ENCODE peak calls at places on chromosomes 16 and 17, in four cellular contexts. B is stomach, I is suprapubic skin, N is endothelial cell of umbilical vein. Z is an unnamed sample.
A peak's percentile ranks its signal among the peaks of the same experiment; 100 is the strongest.

GRCh38 chr16:4298761-4299522 is 16.9 kb upstream of the GLIS2 start:
- DNase-seq in B (peak; percentile 83), I (no peak), N (peak; percentile 65), Z (peak; percentile 86)

GRCh38 chr16:51549836-51550235 is 398.8 kb upstream of the SALL1 start:
- DNase-seq in B (no peak), I (no peak), N (no peak), Z (no peak)

GRCh38 chr17:79338589-79338988 is 264.0 kb downstream of the ENGASE start:
- DNase-seq in B (no peak), I (no peak), N (no peak), Z (no peak)

GRCh38 chr17:80984749-80985148 is 6.9 kb upstream of the CHMP6 start:
- DNase-seq in B (no peak), I (peak; percentile 80), N (no peak), Z (peak; percentile 63)

GRCh38 chr16:1876468-1876867 is 4.5 kb upstream of the MEIOB start:
- DNase-seq in B (no peak), I (no peak), N (no peak), Z (no peak)

GRCh38 chr16:15466886-15467781 is 32.7 kb downstream of the BMERB1 start:
- DNase-seq in B (no peak), I (no peak), N (no peak), Z (no peak)

GRCh38 chr17:37661372-37662014 is 18.2 kb upstream of the DDX52 start:
- DNase-seq in B (no peak), I (no peak), N (no peak), Z (no peak)

GRCh38 chr17:4953461-4953961 is 2.6 kb downstream of the ENO3 start:
- DNase-seq in B (no peak), I (no peak), N (peak; percentile 37), Z (no peak)

GRCh38 chr17:46143827-46144236 is 49.4 kb downstream of the KANSL1 start:
- DNase-seq in B (no peak), I (no peak), N (no peak), Z (no peak)

GRCh38 chr17:61505846-61506627 is 53.8 kb downstream of the TBX4 start:
- DNase-seq in B (no peak), I (no peak), N (no peak), Z (no peak)

GRCh38 chr16:72098936-72099335 is 5.3 kb downstream of the DHX38 start:
- DNase-seq in B (no peak), I (no peak), N (no peak), Z (peak; percentile 52)

GRCh38 chr16:57764341-57765159 is 29.0 kb downstream of the KATNB1 start:
- DNase-seq in B (no peak), I (no peak), N (peak; percentile 71), Z (peak; percentile 43)

GRCh38 chr17:51107666-51108227 is 12.9 kb downstream of the SPAG9 start:
- DNase-seq in B (peak; percentile 3), I (no peak), N (no peak), Z (no peak)

GRCh38 chr16:23353440-23353839 is 51.3 kb downstream of the SCNN1B start:
- DNase-seq in B (no peak), I (no peak), N (no peak), Z (no peak)

GRCh38 chr17:17545031-17545820 is 46.3 kb downstream of the PEMT start:
- DNase-seq in B (no peak), I (no peak), N (no peak), Z (peak; percentile 45)

GRCh38 chr17:65797809-65798208 is 236.4 kb upstream of the AXIN2 start:
- DNase-seq in B (no peak), I (no peak), N (peak; percentile 5), Z (no peak)

DNA sequence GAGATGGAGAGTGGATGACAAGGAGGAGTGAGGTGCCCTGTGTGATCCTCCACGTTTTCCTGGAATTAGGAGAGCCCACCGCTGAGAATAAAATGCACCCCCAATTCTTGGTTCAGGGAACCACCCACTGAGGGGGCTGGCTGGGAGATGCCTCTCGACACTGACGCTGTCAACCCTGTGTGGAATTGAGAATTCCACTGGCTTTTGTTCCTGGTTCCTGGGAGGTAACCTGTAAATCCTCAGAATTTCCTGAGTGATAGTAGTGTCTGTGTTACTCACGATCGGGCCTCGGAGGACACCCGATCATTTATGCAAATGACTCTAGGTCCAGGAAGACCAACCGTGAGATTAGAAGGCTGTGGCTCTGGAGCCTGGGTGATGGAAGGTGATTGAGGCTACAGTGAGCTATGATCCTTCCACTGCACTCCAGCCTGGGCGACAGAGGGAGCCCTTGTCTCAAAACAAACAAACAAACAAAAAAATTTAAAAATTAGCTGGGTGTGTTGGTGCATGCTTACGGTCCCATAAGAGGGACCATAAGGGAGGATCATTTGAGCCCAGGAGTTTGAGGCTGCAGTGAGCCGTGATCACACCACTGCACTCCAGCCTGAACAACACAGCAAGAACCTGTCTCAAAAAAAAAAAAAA is 11.7 kb upstream of the PRPSAP1 start:
- DNase-seq in B (no peak), I (no peak), N (no peak), Z (no peak)
- TF ChIP-seq POLR2A in B (no peak), I (no peak), N (no peak), Z (no peak)

DNA sequence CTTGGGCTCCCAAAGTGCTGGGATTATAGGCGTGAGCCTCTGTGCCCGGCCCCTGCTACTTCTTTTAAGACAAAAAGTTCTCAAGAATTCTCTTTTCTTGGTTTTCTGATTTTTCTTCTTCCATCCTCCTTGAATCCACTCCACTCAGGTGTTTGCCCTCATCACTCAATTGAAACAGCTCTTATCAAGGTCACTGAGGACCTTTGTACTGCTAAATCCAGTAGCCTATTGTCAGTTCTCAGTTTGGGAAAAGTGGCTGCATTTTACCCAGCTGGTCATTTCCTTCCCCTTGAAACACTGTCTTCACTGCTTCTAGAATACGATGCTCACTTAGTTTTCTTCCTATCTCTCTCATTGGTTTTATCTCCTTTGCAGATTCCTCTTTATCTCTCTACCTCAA is 29.7 kb downstream of the ZNRF1 start:
- DNase-seq in B (no peak), I (no peak), N (no peak), Z (no peak)
- H3K4me1 ChIP-seq in B (peaks cover 10% of the 10 kb centered on the region), I (peaks cover 14% of the 10 kb centered on the region), N (peaks cover 33% of the 10 kb centered on the region), Z (peaks cover 14% of the 10 kb centered on the region)

DNA sequence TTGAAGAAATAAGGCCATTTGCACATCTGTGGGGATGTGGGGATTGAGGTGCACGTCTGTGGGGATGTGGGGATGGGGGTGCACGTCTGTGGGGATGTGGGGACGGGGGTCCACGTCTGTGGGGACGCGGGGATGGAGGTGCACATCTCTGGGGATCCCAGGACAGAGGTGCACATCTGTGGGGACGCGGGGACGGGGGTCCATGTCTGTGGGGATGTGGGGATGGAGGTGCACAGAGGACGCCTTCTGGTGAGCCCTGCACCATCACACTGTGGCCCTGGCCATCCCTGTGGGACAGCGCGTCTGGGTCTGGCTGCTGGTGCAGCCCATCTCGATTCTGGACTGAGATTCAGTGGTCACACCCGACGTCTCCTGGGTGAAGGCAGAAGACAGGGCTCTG is 161.4 kb downstream of the LAT start:
- DNase-seq in B (no peak), I (no peak), N (no peak), Z (no peak)
- TF ChIP-seq POLR2AphosphoS5 in B (no peak), I (no peak), N (no peak), Z (no peak)

GRCh38 chr17:38729886-38730525 is at the start of gene CISD3:
- DNase-seq in B (peak; percentile 91), I (peak; percentile 88), N (peak; percentile 63), Z (peak; percentile 98)
- TF ChIP-seq POLR2A in B (no peak), I (no peak), N (peak; percentile 58), Z (peak; percentile 55)

DNA sequence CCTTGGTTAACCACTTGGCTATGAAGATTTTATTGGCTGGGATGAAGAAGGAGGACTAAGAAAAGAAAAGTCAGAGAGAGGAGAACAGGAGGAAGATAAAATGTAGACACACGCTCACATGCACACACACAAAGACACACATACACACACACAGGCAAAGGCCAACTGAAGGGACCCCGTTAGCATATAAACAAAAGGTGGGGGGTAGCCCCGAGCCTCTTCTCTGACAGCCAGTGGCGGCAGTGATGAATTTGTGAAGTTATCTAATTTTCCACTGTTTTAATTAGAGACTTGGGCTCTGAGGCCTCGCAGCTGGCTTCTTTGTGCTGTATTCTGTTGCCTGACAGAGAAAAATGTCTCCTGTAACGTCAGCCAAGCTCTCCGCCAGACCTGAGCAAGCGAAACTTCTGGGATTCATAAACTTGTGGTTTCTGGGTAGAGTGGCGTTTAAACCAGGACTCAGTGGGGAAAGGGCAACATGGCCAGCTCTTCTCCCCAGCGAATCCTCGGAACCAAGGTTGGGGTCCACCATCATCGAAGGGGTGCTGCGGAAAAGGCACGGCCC is 113.9 kb upstream of the FOXF1 start:
- DNase-seq in B (no peak), I (no peak), N (no peak), Z (no peak)
- H3K4me1 ChIP-seq in B (no peaks in the 10 kb centered on the region), I (peaks cover 6% of the 10 kb centered on the region), N (peaks cover 51% of the 10 kb centered on the region), Z (no peaks in the 10 kb centered on the region)

GRCh38 chr17:8226536-8227237 is 16.3 kb upstream of the AURKB start:
- DNase-seq in B (peak; percentile 32), I (peak; percentile 89), N (peak; percentile 95), Z (no peak)
- TF ChIP-seq POLR2AphosphoS5 in B (no peak), I (peak; percentile 18), N (peak; percentile 64), Z (peak; percentile 44)

Z was measured in upper lobe of left lung.